ENCODE peak calls at places on chromosomes 7 and 10, in five cellular contexts. N is IMR-90, E is astrocyte, X is MM.1S, B is PC-3. P is an unnamed sample.
A peak's percentile ranks its signal among the peaks of the same experiment; 100 is the strongest.

GRCh38 chr7:151017953-151018420 is 6.3 kb downstream of the ATG9B start:
- DNase-seq in N (peak; percentile 25), E (no peak), X (peak; percentile 68), B (peak; percentile 61), P (no peak)

GRCh38 chr7:128863433-128863989 is 855 bp downstream of the ATP6V1F start:
- DNase-seq in N (peak; percentile 74), E (peak; percentile 52), X (peak; percentile 87), B (peak; percentile 69), P (no peak)

GRCh38 chr7:118079369-118079768 is 104.6 kb upstream of the LSM8 start:
- DNase-seq in N (peak; percentile 8), E (peak; percentile 12), X (no peak), B (peak; percentile 17), P (no peak)

GRCh38 chr7:72546586-72546985 is 134.4 kb upstream of the CALN1 start:
- DNase-seq in N (no peak), E (no peak), X (no peak), B (no peak), P (no peak)

GRCh38 chr7:30931161-30931926 is 19.7 kb downstream of the AQP1 start:
- DNase-seq in N (no peak), E (peak; percentile 12), X (no peak), B (no peak), P (peak; percentile 69)

GRCh38 chr7:93011351-93012294 is 106.2 kb downstream of the SAMD9 start:
- DNase-seq in N (peak; percentile 99), E (peak; percentile 100), X (no peak), B (peak; percentile 87), P (no peak)

GRCh38 chr7:41010967-41011366 is 691.9 kb downstream of the INHBA start:
- DNase-seq in N (no peak), E (no peak), X (no peak), B (no peak), P (no peak)

GRCh38 chr7:154646126-154647013 is 356.6 kb downstream of the PAXIP1 start:
- DNase-seq in N (no peak), E (peak; percentile 94), X (no peak), B (no peak), P (no peak)

GRCh38 chr7:27213904-27214586 is 14.2 kb upstream of the HOXA13 start:
- DNase-seq in N (no peak), E (no peak), X (no peak), B (no peak), P (no peak)

GRCh38 chr7:81871606-81872265 is 101.9 kb upstream of the HGF start:
- DNase-seq in N (no peak), E (no peak), X (no peak), B (no peak), P (no peak)

GRCh38 chr7:424961-425793 is 94.5 kb downstream of the PDGFA start:
- DNase-seq in N (no peak), E (peak; percentile 34), X (no peak), B (no peak), P (peak; percentile 68)

GRCh38 chr7:116984917-116985316 is 31.6 kb downstream of the ST7 start:
- DNase-seq in N (peak; percentile 28), E (no peak), X (peak; percentile 62), B (peak; percentile 62), P (no peak)

GRCh38 chr10:111756541-111757061 is 427.0 kb downstream of the GPAM start:
- DNase-seq in N (no peak), E (no peak), X (peak; percentile 57), B (peak; percentile 21), P (no peak)

GRCh38 chr7:93476491-93477344 is 97.8 kb downstream of the CALCR start:
- DNase-seq in N (no peak), E (no peak), X (no peak), B (no peak), P (no peak)

GRCh38 chr10:23375366-23375765 is 30.8 kb upstream of the C10orf67 start:
- DNase-seq in N (no peak), E (no peak), X (no peak), B (no peak), P (no peak)

GRCh38 chr7:40777913-40778312 is 643.1 kb downstream of the SUGCT start:
- DNase-seq in N (no peak), E (no peak), X (no peak), B (no peak), P (no peak)

GRCh38 chr7:21749318-21749717 is 196.4 kb downstream of the CDCA7L start:
- DNase-seq in N (no peak), E (no peak), X (no peak), B (no peak), P (no peak)

GRCh38 chr7:127588697-127589482 is 679 bp downstream of the ARF5 start:
- DNase-seq in N (peak; percentile 51), E (peak; percentile 20), X (peak; percentile 65), B (peak; percentile 43), P (peak; percentile 84)

GRCh38 chr10:34505338-34505737 is 309.8 kb downstream of the PARD3 start:
- DNase-seq in N (no peak), E (no peak), X (no peak), B (no peak), P (no peak)

GRCh38 chr7:16883918-16884317 is 2.1 kb upstream of the AGR3 start:
- DNase-seq in N (no peak), E (no peak), X (no peak), B (no peak), P (no peak)

GRCh38 chr7:110119883-110120581 is 970.9 kb upstream of the LRRN3 start:
- DNase-seq in N (peak; percentile 18), E (peak; percentile 2), X (no peak), B (peak; percentile 31), P (no peak)

GRCh38 chr7:44081266-44081748 is 1.0 kb downstream of the POLM start:
- DNase-seq in N (no peak), E (no peak), X (peak; percentile 25), B (no peak), P (peak; percentile 28)

GRCh38 chr10:114256822-114257221 is 17.8 kb downstream of the VWA2 start:
- DNase-seq in N (no peak), E (peak; percentile 48), X (no peak), B (no peak), P (no peak)

DNA sequence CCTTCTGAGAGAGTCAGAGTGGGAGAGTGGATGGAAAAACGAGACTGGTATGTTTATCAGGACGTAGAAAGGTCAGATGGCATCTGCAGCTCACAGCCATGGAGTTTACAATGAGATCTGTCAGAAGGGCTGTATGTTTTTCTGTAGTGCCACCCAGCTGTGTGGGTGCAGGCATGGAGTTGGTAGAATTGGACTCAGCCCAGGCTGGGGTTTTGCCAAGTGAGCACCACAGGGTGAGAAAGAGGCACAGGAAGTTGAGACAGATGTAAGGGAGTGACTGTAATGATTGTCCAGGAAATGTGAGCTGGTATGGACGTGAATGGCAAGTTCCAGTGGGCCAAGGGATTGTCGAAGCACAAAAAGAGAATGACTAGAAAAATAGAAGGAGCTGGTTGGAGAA is 9.1 kb upstream of the ZYX start:
- DNase-seq in N (no peak), E (no peak), X (no peak), B (peak; percentile 81), P (peak; percentile 59)
- TF ChIP-seq CTCF in N (no peak), E (no peak), X (no peak), B (peak; percentile 52), P (no peak)

DNA sequence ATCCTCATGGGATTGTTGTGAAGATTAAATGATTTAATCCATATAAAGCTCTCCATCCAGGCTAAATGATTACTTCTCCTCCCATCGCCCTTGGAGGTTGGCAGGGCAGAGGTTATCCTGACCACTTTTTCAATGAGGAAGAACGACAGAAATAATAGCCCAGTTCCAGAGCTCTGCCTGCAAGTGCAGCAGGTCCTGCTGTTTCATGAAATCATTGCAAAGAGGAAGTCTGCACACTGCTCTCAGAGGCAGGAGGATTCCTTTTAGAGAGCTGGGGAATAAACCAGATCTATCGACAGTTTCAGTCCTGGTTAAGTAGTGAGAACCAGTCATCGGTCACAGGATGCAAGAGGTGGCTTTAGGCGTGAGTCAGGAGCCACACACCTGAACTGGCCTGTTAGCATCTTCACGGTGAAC is 25.0 kb upstream of the CDH23 start:
- DNase-seq in N (no peak), E (no peak), X (peak; percentile 36), B (no peak), P (peak; percentile 7)
- H3K9ac ChIP-seq in N (no peak overlapping the region), E (no peak overlapping the region), X (peak overlapping the region; percentile 45), B (no peak overlapping the region), P (no peak overlapping the region)

GRCh38 chr10:1414893-1415292 is 322.4 kb downstream of the ADARB2 start:
- DNase-seq in N (no peak), E (no peak), X (no peak), B (no peak), P (no peak)
- H3K4me3 ChIP-seq in N (no peak overlapping the region), E (no peak overlapping the region), X (no peak overlapping the region), B (no peak overlapping the region), P (no peak overlapping the region)

GRCh38 chr10:44513592-44513991 is 128.7 kb upstream of the CXCL12 start:
- DNase-seq in N (peak; percentile 18), E (no peak), X (no peak), B (no peak), P (no peak)
- TF ChIP-seq CTCF in N (no peak), E (peak; percentile 19), X (no peak), B (no peak), P (no peak)

GRCh38 chr7:55188590-55189446 is 170.0 kb downstream of the EGFR start:
- DNase-seq in N (no peak), E (no peak), X (no peak), B (no peak), P (no peak)

GRCh38 chr7:55187701-55188491 is 169.1 kb downstream of the EGFR start:
- DNase-seq in N (no peak), E (no peak), X (no peak), B (no peak), P (no peak)

GRCh38 chr7:55183897-55184296 is 165.1 kb downstream of the EGFR start:
- DNase-seq in N (no peak), E (no peak), X (no peak), B (no peak), P (no peak)

GRCh38 chr7:55185941-55186609 is 167.3 kb downstream of the EGFR start:
- DNase-seq in N (peak; percentile 96), E (peak; percentile 93), X (no peak), B (peak; percentile 97), P (no peak)

DNA sequence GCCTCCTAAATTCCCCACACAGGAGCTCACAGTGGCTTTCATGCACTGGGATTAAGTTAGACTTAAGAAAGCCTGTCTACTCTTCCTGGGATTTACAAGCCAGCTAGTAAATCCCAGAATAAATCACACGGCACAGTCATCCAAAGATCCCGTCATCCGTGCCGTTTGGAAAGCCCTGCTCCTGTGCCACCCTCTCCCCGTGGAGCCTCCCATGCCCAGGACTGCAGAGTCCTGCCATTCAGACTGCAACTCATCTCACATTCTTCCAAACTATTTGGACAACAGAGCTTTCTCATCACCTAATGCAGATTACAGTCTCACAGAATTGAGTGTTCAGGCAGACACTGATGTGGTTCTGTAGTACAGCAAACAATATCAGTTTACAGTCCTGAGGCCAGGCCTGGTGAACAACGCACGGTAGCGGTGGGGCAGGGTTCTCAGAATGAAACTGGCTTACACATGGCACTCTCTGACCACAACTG is 166.5 kb downstream of the EGFR start:
- DNase-seq in N (peak; percentile 35), E (no peak), X (no peak), B (peak; percentile 43), P (no peak)
- H3K9ac ChIP-seq in N (no peak overlapping the region), E (peak overlapping the region; percentile 53), X (no peak overlapping the region), B (peak overlapping the region; percentile 45), P (no peak overlapping the region)

GRCh38 chr10:14910953-14911352 is 32.3 kb downstream of the SUV39H2 start:
- DNase-seq in N (no peak), E (no peak), X (no peak), B (no peak), P (no peak)
- H3K4me3 ChIP-seq in N (no peak overlapping the region), E (no peak overlapping the region), X (no peak overlapping the region), B (no peak overlapping the region), P (no peak overlapping the region)

GRCh38 chr10:29465384-29465783 is 169.4 kb downstream of the SVIL start:
- DNase-seq in N (no peak), E (no peak), X (no peak), B (no peak), P (no peak)
- TF ChIP-seq CTCF in N (peak; percentile 4), E (no peak), X (no peak), B (peak; percentile 37), P (no peak)

P was measured in kidney.